ENCODE peak calls at places on chromosomes 12 and 14, in nine cellular contexts. W is A549; A is heart right ventricle; Y is aorta; E is uterus; N is astrocyte; Z is OCI-LY7; I is CD8-positive, alpha-beta T cell; H is H1. O is an unnamed sample.

GRCh38 chr12:59873136-59873535 is 277.3 kb downstream of the SLC16A7 start:
- DNase-seq in W (no peak), A (no peak), Y (no peak), E (no peak), N (no peak), Z (no peak), I (no peak), H (no peak), O (no peak)

GRCh38 chr12:13534645-13535398 is 338.3 kb downstream of the EMP1 start:
- DNase-seq in W (peak; percentile 60), A (peak; percentile 66), Y (peak; percentile 82), E (peak; percentile 34), N (peak; percentile 1), Z (peak; percentile 47), I (no peak), H (peak; percentile 99), O (peak; percentile 41)

GRCh38 chr14:104431351-104431928 is 148.1 kb upstream of the C14orf180 start:
- DNase-seq in W (no peak), A (no peak), Y (peak; percentile 63), E (no peak), N (no peak), Z (no peak), I (no peak), H (no peak), O (peak; percentile 48)

GRCh38 chr14:26702721-26703250 is 105.0 kb upstream of the NOVA1 start:
- DNase-seq in W (peak; percentile 10), A (no peak), Y (no peak), E (no peak), N (peak; percentile 25), Z (no peak), I (no peak), H (no peak), O (no peak)

GRCh38 chr14:87309557-87309956 is 683.4 kb downstream of the GALC start:
- DNase-seq in W (no peak), A (no peak), Y (no peak), E (no peak), N (no peak), Z (no peak), I (no peak), H (no peak), O (no peak)

GRCh38 chr14:58907803-58908202 is 270.0 kb downstream of the DACT1 start:
- DNase-seq in W (no peak), A (no peak), Y (no peak), E (no peak), N (peak; percentile 76), Z (no peak), I (no peak), H (no peak), O (no peak)

GRCh38 chr12:92574046-92574783 is 128.6 kb upstream of the PLEKHG7 start:
- DNase-seq in W (peak; percentile 64), A (no peak), Y (no peak), E (no peak), N (peak; percentile 22), Z (peak; percentile 46), I (no peak), H (peak; percentile 49), O (no peak)

GRCh38 chr14:90604356-90604755 is 207.5 kb downstream of the CALM1 start:
- DNase-seq in W (no peak), A (no peak), Y (no peak), E (no peak), N (peak; percentile 56), Z (no peak), I (no peak), H (no peak), O (no peak)

GRCh38 chr12:123972448-123973401 is at the start of the genes CCDC92 and ZNF664:
- DNase-seq in W (peak; percentile 94), A (peak; percentile 95), Y (peak; percentile 97), E (peak; percentile 94), N (peak; percentile 73), Z (peak; percentile 94), I (peak; percentile 98), H (peak; percentile 94), O (peak; percentile 97)

GRCh38 chr14:103155013-103155412 is 31.8 kb downstream of the TNFAIP2 start:
- DNase-seq in W (peak; percentile 89), A (peak; percentile 79), Y (peak; percentile 88), E (no peak), N (no peak), Z (no peak), I (no peak), H (no peak), O (peak; percentile 84)

GRCh38 chr12:89960011-89960507 is 251.4 kb upstream of the ATP2B1 start:
- DNase-seq in W (no peak), A (no peak), Y (no peak), E (no peak), N (peak; percentile 34), Z (no peak), I (no peak), H (no peak), O (no peak)

GRCh38 chr14:90061849-90062794 is at the start of gene KCNK13:
- DNase-seq in W (peak; percentile 14), A (peak; percentile 22), Y (no peak), E (no peak), N (no peak), Z (no peak), I (no peak), H (peak; percentile 71), O (peak; percentile 82)

GRCh38 chr14:93527076-93527692 is 96.4 kb downstream of the UNC79 start:
- DNase-seq in W (no peak), A (no peak), Y (no peak), E (no peak), N (peak; percentile 10), Z (no peak), I (no peak), H (no peak), O (no peak)

GRCh38 chr14:20455355-20456300 is 602 bp downstream of the APEX1 start:
- DNase-seq in W (no peak), A (no peak), Y (peak; percentile 79), E (no peak), N (peak; percentile 87), Z (peak; percentile 27), I (no peak), H (no peak), O (no peak)

GRCh38 chr14:95040723-95041476 is 116.4 kb downstream of the DICER1 start:
- DNase-seq in W (peak; percentile 11), A (no peak), Y (no peak), E (peak; percentile 2), N (no peak), Z (no peak), I (peak; percentile 34), H (peak; percentile 30), O (no peak)

GRCh38 chr12:113232232-113232615 is 11.0 kb downstream of the TPCN1 start:
- DNase-seq in W (no peak), A (no peak), Y (peak; percentile 69), E (no peak), N (no peak), Z (no peak), I (no peak), H (no peak), O (peak; percentile 30)
- H3K4me1 ChIP-seq in W (peaks cover 17% of the 10 kb centered on the region), A (peaks cover 90% of the 10 kb centered on the region), Y (peaks cover 5% of the 10 kb centered on the region), E (no peaks in the 10 kb centered on the region), N (peaks cover 33% of the 10 kb centered on the region), Z (peaks cover 68% of the 10 kb centered on the region), I (peaks cover 41% of the 10 kb centered on the region), H (peaks cover 9% of the 10 kb centered on the region), O (no peaks in the 10 kb centered on the region)

GRCh38 chr12:52026267-52026666 is 19.5 kb downstream of the TAMALIN start:
- DNase-seq in W (no peak), A (no peak), Y (no peak), E (no peak), N (no peak), Z (no peak), I (no peak), H (no peak), O (no peak)
- H3K4me1 ChIP-seq in W (peaks cover 21% of the 10 kb centered on the region), A (peaks cover 41% of the 10 kb centered on the region), Y (no peaks in the 10 kb centered on the region), E (no peaks in the 10 kb centered on the region), N (peaks cover 13% of the 10 kb centered on the region), Z (peaks cover 62% of the 10 kb centered on the region), I (peaks cover 30% of the 10 kb centered on the region), H (peaks cover 5% of the 10 kb centered on the region), O (peaks cover 3% of the 10 kb centered on the region)

GRCh38 chr12:128792881-128793280 is 30.9 kb downstream of the SLC15A4 start:
- DNase-seq in W (no peak), A (no peak), Y (no peak), E (no peak), N (no peak), Z (no peak), I (no peak), H (no peak), O (no peak)
- H3K4me1 ChIP-seq in W (no peaks in the 10 kb centered on the region), A (peaks cover 42% of the 10 kb centered on the region), Y (no peaks in the 10 kb centered on the region), E (no peaks in the 10 kb centered on the region), N (peaks cover 20% of the 10 kb centered on the region), Z (peaks cover 94% of the 10 kb centered on the region), I (peaks cover 38% of the 10 kb centered on the region), H (peaks cover 3% of the 10 kb centered on the region), O (peaks cover 56% of the 10 kb centered on the region)

GRCh38 chr14:52829527-52829926 is 38.1 kb upstream of the GNPNAT1 start:
- DNase-seq in W (no peak), A (no peak), Y (no peak), E (no peak), N (no peak), Z (no peak), I (no peak), H (no peak), O (no peak)
- H3K4me1 ChIP-seq in W (peaks cover 16% of the 10 kb centered on the region), A (peaks cover 2% of the 10 kb centered on the region), Y (no peaks in the 10 kb centered on the region), E (no peaks in the 10 kb centered on the region), N (peaks cover 6% of the 10 kb centered on the region), Z (no peaks in the 10 kb centered on the region), I (no peaks in the 10 kb centered on the region), H (no peaks in the 10 kb centered on the region), O (no peaks in the 10 kb centered on the region)